ENCODE peak calls at places on chromosomes 13 and 19, in six cellular contexts. O is HT1080; V is Peyer's patch; M is stimulated activated CD4-positive, alpha-beta T cell treated with anti-CD3 and anti-CD28 coated beads, Interleukin-12 subunit alpha, Interleukin-12 subunit beta, amount 100 ng/mL, for 24 hours; Z is effector memory CD8-positive, alpha-beta T cell; W is tibial nerve. N is an unnamed sample.

GRCh38 chr13:64186503-64186902 is 2770.9 kb upstream of the PCDH20 start:
- DNase-seq in O (no peak), V (no peak), M (no peak), Z (no peak), W (no peak), N (no peak)

GRCh38 chr13:99087130-99087953 is 109.5 kb upstream of the DOCK9 start:
- DNase-seq in O (peak; percentile 85), V (peak; percentile 90), M (peak; percentile 85), Z (peak; percentile 91), W (peak; percentile 80), N (peak; percentile 87)

GRCh38 chr19:39430675-39431593 is 4.8 kb downstream of the RPS16 start:
- DNase-seq in O (peak; percentile 99), V (peak; percentile 48), M (no peak), Z (peak; percentile 67), W (no peak), N (no peak)

GRCh38 chr13:39362652-39363390 is 240.2 kb downstream of the LHFPL6 start:
- DNase-seq in O (peak; percentile 26), V (no peak), M (no peak), Z (no peak), W (no peak), N (no peak)

GRCh38 chr13:75482820-75483079 is 781 bp upstream of the TBC1D4 start:
- DNase-seq in O (no peak), V (no peak), M (no peak), Z (no peak), W (no peak), N (no peak)

GRCh38 chr13:31008400-31009115 is 76.1 kb downstream of the TEX26 start:
- DNase-seq in O (peak; percentile 43), V (no peak), M (no peak), Z (no peak), W (no peak), N (no peak)

GRCh38 chr19:5292453-5292842 is 48.2 kb downstream of the PTPRS start:
- DNase-seq in O (no peak), V (no peak), M (no peak), Z (no peak), W (no peak), N (no peak)

GRCh38 chr13:86882107-86882506 is 789.1 kb upstream of the SLITRK5 start:
- DNase-seq in O (no peak), V (no peak), M (no peak), Z (no peak), W (no peak), N (no peak)

GRCh38 chr19:38678891-38679494 is 31.5 kb downstream of the ACTN4 start:
- DNase-seq in O (no peak), V (no peak), M (no peak), Z (no peak), W (no peak), N (no peak)

GRCh38 chr13:90105881-90106496 is 1241.5 kb upstream of the MIR17HG start:
- DNase-seq in O (peak; percentile 66), V (no peak), M (no peak), Z (no peak), W (no peak), N (no peak)

GRCh38 chr19:31448221-31448657 is 99.0 kb upstream of the TSHZ3 start:
- DNase-seq in O (peak; percentile 63), V (no peak), M (no peak), Z (no peak), W (peak; percentile 15), N (no peak)

GRCh38 chr19:35013047-35013819 is 13.1 kb downstream of the GRAMD1A start:
- DNase-seq in O (peak; percentile 61), V (peak; percentile 75), M (peak; percentile 67), Z (peak; percentile 86), W (peak; percentile 49), N (peak; percentile 58)

GRCh38 chr13:98396071-98396710 is 180.7 kb downstream of the STK24 start:
- DNase-seq in O (no peak), V (no peak), M (no peak), Z (no peak), W (no peak), N (no peak)

GRCh38 chr13:25992076-25992475 is 59.7 kb downstream of the SHISA2 start:
- DNase-seq in O (no peak), V (no peak), M (no peak), Z (no peak), W (no peak), N (no peak)

GRCh38 chr19:46813570-46814358 is 25.4 kb upstream of the SLC1A5 start:
- DNase-seq in O (peak; percentile 23), V (no peak), M (no peak), Z (no peak), W (peak; percentile 83), N (no peak)

GRCh38 chr19:55461974-55462628 is 659 bp upstream of the ISOC2 start:
- DNase-seq in O (no peak), V (no peak), M (no peak), Z (no peak), W (no peak), N (no peak)

GRCh38 chr13:80374453-80374852 is 33.5 kb upstream of the SPRY2 start:
- DNase-seq in O (no peak), V (no peak), M (no peak), Z (no peak), W (peak; percentile 54), N (no peak)

GRCh38 chr19:19176950-19177349 is 6.9 kb upstream of the MEF2B start:
- DNase-seq in O (no peak), V (no peak), M (no peak), Z (no peak), W (no peak), N (no peak)

GRCh38 chr19:6057651-6058365 is 52.5 kb downstream of the RFX2 start:
- DNase-seq in O (no peak), V (no peak), M (no peak), Z (no peak), W (no peak), N (no peak)

GRCh38 chr13:75226092-75226491 is 255.9 kb downstream of the TBC1D4 start:
- DNase-seq in O (peak; percentile 72), V (no peak), M (no peak), Z (no peak), W (no peak), N (no peak)

GRCh38 chr13:74056829-74057564 is 77.2 kb downstream of the KLF12 start:
- DNase-seq in O (no peak), V (no peak), M (no peak), Z (no peak), W (peak; percentile 49), N (no peak)

GRCh38 chr13:51843529-51843928 is 1.4 kb downstream of the TMEM272 start:
- DNase-seq in O (no peak), V (no peak), M (no peak), Z (no peak), W (no peak), N (no peak)

GRCh38 chr19:48443262-48443661 is 2.5 kb upstream of the GRWD1 start:
- DNase-seq in O (no peak), V (no peak), M (no peak), Z (no peak), W (no peak), N (no peak)

GRCh38 chr19:10737680-10738079 is 19.8 kb downstream of the DNM2 start:
- DNase-seq in O (no peak), V (no peak), M (no peak), Z (no peak), W (no peak), N (no peak)

GRCh38 chr13:79802389-79803140 is 321.6 kb downstream of the NDFIP2 start:
- DNase-seq in O (no peak), V (no peak), M (no peak), Z (no peak), W (no peak), N (no peak)

GRCh38 chr19:54470991-54471782 is 1.9 kb downstream of the CDC42EP5 start:
- DNase-seq in O (no peak), V (no peak), M (no peak), Z (no peak), W (peak; percentile 42), N (no peak)

GRCh38 chr13:98595134-98595533 is 18.2 kb upstream of the STK24 start:
- DNase-seq in O (no peak), V (no peak), M (no peak), Z (no peak), W (no peak), N (no peak)

GRCh38 chr13:110113284-110113764 is 193.6 kb downstream of the COL4A1 start:
- DNase-seq in O (peak; percentile 89), V (no peak), M (no peak), Z (no peak), W (no peak), N (no peak)